ENCODE peak calls at places on chromosome 10, in four cellular contexts. T is GM12878, O is K562, Q is HepG2. U is an unnamed sample.
A peak's percentile ranks its signal among the peaks of the same experiment; 100 is the strongest.

GRCh38 chr10:113681533-113682470 is 2.1 kb downstream of the CASP7 start:
- DNase-seq in T (peak; percentile 77), O (no peak), Q (no peak), U (no peak)

GRCh38 chr10:93600861-93601773 is at the start of gene RBP4:
- DNase-seq in T (no peak), O (no peak), Q (peak; percentile 78), U (no peak)

GRCh38 chr10:58322072-58322834 is 12.6 kb upstream of the UBE2D1 start:
- DNase-seq in T (no peak), O (no peak), Q (peak; percentile 80), U (peak; percentile 30)

GRCh38 chr10:101772017-101772894 is 3.7 kb downstream of the FGF8 start:
- DNase-seq in T (no peak), O (no peak), Q (no peak), U (no peak)

GRCh38 chr10:133187091-133187905 is 27.3 kb downstream of the KNDC1 start:
- DNase-seq in T (no peak), O (no peak), Q (no peak), U (no peak)

GRCh38 chr10:67115972-67116371 is 190.1 kb downstream of the LRRTM3 start:
- DNase-seq in T (no peak), O (no peak), Q (no peak), U (no peak)

GRCh38 chr10:46216003-46216634 is 70.7 kb upstream of the ANTXRL start:
- DNase-seq in T (no peak), O (peak; percentile 2), Q (no peak), U (no peak)

GRCh38 chr10:76149602-76150138 is 718.2 kb downstream of the LRMDA start:
- DNase-seq in T (no peak), O (no peak), Q (no peak), U (no peak)

GRCh38 chr10:80186364-80187012 is 18.8 kb downstream of the ANXA11 start:
- DNase-seq in T (no peak), O (peak; percentile 38), Q (no peak), U (no peak)

GRCh38 chr10:119896061-119896655 is 3.6 kb downstream of the SEC23IP start:
- DNase-seq in T (no peak), O (no peak), Q (peak; percentile 91), U (peak; percentile 14)

GRCh38 chr10:46028584-46029570 is 1.5 kb downstream of the NCOA4 start:
- DNase-seq in T (no peak), O (peak; percentile 56), Q (peak; percentile 95), U (peak; percentile 66)

GRCh38 chr10:60611291-60611747 is 167.0 kb upstream of the CDK1 start:
- DNase-seq in T (no peak), O (peak; percentile 7), Q (peak; percentile 15), U (peak; percentile 21)

GRCh38 chr10:32005050-32005449 is 51.2 kb downstream of the KIF5B start:
- DNase-seq in T (peak; percentile 16), O (peak; percentile 36), Q (peak; percentile 58), U (peak; percentile 70)

GRCh38 chr10:47412869-47413268 is 28.8 kb upstream of the ZNF488 start:
- DNase-seq in T (no peak), O (no peak), Q (peak; percentile 35), U (peak; percentile 33)

GRCh38 chr10:98318861-98319260 is 50.9 kb upstream of the LOXL4 start:
- DNase-seq in T (no peak), O (no peak), Q (no peak), U (no peak)

GRCh38 chr10:2456834-2457233 is 610.5 kb upstream of the PFKP start:
- DNase-seq in T (no peak), O (no peak), Q (no peak), U (no peak)

GRCh38 chr10:125035588-125036298 is 93.8 kb downstream of the ZRANB1 start:
- DNase-seq in T (no peak), O (no peak), Q (no peak), U (no peak)

GRCh38 chr10:127813290-127813689 is 76.3 kb downstream of the FOXI2 start:
- DNase-seq in T (no peak), O (no peak), Q (no peak), U (no peak)

GRCh38 chr10:93115661-93116383 is 42.1 kb downstream of the CYP26A1 start:
- DNase-seq in T (peak; percentile 32), O (peak; percentile 72), Q (peak; percentile 63), U (peak; percentile 39)

GRCh38 chr10:1498746-1499343 is 238.5 kb downstream of the ADARB2 start:
- DNase-seq in T (no peak), O (no peak), Q (no peak), U (peak; percentile 19)

GRCh38 chr10:24465899-24466615 is 257.1 kb downstream of the KIAA1217 start:
- DNase-seq in T (peak; percentile 45), O (no peak), Q (peak; percentile 92), U (peak; percentile 83)

DNA sequence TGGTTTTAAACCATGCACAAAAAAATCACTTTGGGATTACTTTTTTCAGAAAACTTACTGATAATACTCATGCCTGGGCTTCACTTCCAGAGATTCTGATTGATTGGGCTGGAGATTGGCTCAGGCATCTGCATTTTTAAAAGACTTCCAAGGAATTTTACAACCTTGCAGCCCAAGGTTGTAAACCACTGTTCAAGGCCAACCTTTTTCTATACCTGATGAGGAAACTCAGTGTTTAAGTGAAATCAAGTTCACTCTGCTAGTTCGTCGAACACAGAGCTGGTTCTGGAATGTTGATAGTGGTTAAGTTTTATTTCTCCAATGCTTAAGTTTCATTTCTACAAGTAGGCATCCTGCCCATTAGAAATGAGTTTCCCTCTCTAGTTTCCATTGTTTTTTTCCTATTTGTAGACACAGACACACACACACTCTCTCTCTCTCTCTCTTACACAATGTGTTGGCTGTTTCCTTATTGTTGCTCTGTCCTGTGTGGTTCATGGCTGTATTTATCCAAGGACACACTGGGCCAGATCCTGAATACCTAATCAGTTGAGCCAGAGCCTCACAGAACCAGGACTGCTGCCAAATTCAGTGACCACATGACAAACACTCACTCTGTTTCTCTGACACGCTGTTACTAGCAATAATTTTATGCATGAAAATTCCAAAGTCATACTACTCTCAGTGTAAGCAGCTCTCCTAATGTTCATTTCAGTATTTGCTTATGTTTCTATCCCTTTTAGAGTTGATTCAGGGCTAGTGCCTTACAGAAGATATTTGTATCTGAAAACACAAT is 3.7 kb upstream of the IFIT1B start:
- DNase-seq in T (no peak), O (peak; percentile 36), Q (peak; percentile 93), U (no peak)
- TF ChIP-seq CHD4 in T (no peak), O (no peak), Q (no peak), U (no peak)

DNA sequence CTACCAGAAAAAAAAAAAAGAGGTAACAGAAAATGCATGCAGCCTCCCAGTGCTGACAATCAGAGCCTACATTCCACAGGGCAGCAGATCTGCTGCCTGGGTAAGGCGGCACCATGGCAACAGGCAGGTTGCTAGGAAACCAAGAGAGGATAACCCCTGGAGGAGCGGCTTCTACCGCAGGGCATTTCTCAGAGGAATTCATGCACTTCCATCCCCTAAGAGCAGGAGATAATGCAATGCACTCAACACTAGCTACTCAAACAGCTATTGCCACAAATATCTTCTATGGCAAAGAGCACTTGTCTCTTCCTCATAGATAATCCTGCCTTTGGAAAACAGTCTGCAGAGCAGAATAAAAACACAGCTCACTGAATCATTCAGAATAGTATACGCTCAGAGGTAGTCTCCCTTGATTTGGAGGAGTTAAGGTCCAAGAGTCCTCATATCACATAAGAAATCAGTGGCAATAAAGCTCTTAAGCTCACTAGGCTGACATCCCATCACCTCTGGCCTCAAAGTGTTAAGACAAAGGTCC is 10.8 kb downstream of the PSAP start:
- DNase-seq in T (no peak), O (peak; percentile 48), Q (no peak), U (peak; percentile 76)
- TF ChIP-seq HDAC2 in T (no peak), O (no peak), Q (no peak), U (no peak)

GRCh38 chr10:16439294-16439693 is 2.5 kb downstream of the PTER start:
- DNase-seq in T (no peak), O (no peak), Q (no peak), U (no peak)
- TF ChIP-seq CHD4 in T (no peak), O (no peak), Q (no peak), U (no peak)

DNA sequence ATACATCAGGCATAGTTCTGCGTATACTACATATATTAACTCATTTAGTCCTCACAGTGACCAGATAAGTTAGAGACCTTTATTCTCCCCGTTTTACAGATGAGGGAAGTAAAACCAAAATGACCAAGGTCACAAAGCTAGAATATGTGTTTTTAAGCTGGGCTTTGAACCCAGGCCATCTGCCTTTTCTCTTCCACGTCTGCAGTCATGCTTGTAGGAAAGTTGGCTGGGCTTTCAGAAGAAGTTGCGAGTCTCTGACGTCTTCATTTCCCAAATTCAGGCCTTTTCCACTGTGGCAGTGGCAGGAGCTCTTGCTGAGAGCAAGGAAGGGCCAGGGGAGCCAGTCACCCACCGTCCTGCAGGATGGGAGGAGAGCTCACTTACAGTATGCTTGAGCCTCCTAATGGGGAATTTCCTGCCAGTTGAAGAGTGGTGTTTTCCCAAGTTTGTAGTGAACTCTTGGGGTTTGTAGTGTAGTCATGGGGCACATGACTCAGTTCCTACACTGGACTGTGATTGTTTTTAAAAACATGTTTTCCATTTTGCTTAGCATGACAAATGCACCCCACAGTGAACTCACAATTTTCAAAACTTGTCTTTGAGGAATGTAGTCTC is 34.2 kb downstream of the CYP17A1 start:
- DNase-seq in T (peak; percentile 38), O (no peak), Q (no peak), U (no peak)
- TF ChIP-seq HDAC2 in T (no peak), O (no peak), Q (no peak), U (no peak)